ENCODE peak calls at places on chromosomes 2 and 18, in six cellular contexts. T is H1, A is K562, W is HCT116, L is HepG2, C is GM12878. S is an unnamed sample. For H3K4me1, the result is how much of the 10 kb centered on the place peaks cover.

GRCh38 chr18:7233398-7233797 is 2.5 kb downstream of the LRRC30 start:
- DNase-seq in T (no peak), A (no peak), W (no peak), L (no peak), C (no peak), S (no peak)

GRCh38 chr2:96823203-96823602 is 7.1 kb downstream of the CNNM3 start:
- DNase-seq in T (no peak), A (no peak), W (no peak), L (no peak), C (no peak), S (no peak)

GRCh38 chr2:33904801-33905200 is 305.7 kb upstream of the FAM98A start:
- DNase-seq in T (no peak), A (no peak), W (no peak), L (no peak), C (no peak), S (no peak)

GRCh38 chr18:5709476-5710095 is 165.8 kb upstream of the EPB41L3 start:
- DNase-seq in T (no peak), A (no peak), W (no peak), L (no peak), C (no peak), S (no peak)

GRCh38 chr2:43175187-43175490 is 51.3 kb downstream of the ZFP36L2 start:
- DNase-seq in T (no peak), A (no peak), W (no peak), L (no peak), C (no peak), S (no peak)

GRCh38 chr2:9594361-9595063 is 36.3 kb downstream of the YWHAQ start:
- DNase-seq in T (no peak), A (no peak), W (peak), L (peak), C (no peak), S (no peak)

GRCh38 chr18:49843778-49844625 is 30.7 kb upstream of the ACAA2 start:
- DNase-seq in T (no peak), A (no peak), W (no peak), L (no peak), C (no peak), S (no peak)

GRCh38 chr2:146678516-146678915 is 1166.3 kb upstream of the ACVR2A start:
- DNase-seq in T (no peak), A (no peak), W (no peak), L (no peak), C (no peak), S (no peak)

GRCh38 chr2:26457241-26457666 is 20.7 kb downstream of the OTOF start:
- DNase-seq in T (no peak), A (no peak), W (no peak), L (no peak), C (no peak), S (no peak)

GRCh38 chr18:46167971-46168370 is 63.8 kb downstream of the HAUS1 start:
- DNase-seq in T (no peak), A (no peak), W (no peak), L (no peak), C (peak), S (no peak)

GRCh38 chr2:85575739-85576138 is 1.6 kb upstream of the VAMP8 start:
- DNase-seq in T (no peak), A (no peak), W (no peak), L (no peak), C (no peak), S (no peak)

GRCh38 chr2:104853401-104853925 is 452 bp upstream of the POU3F3 start:
- DNase-seq in T (no peak), A (no peak), W (no peak), L (no peak), C (no peak), S (no peak)

GRCh38 chr2:111219734-111220505 is 99.2 kb downstream of the BCL2L11 start:
- DNase-seq in T (no peak), A (no peak), W (no peak), L (no peak), C (no peak), S (no peak)

GRCh38 chr18:12394428-12394827 is 13.3 kb upstream of the PRELID3A start:
- DNase-seq in T (no peak), A (no peak), W (no peak), L (no peak), C (no peak), S (no peak)

GRCh38 chr18:58578835-58579560 is 49.9 kb downstream of the ALPK2 start:
- DNase-seq in T (no peak), A (no peak), W (no peak), L (peak), C (no peak), S (no peak)

GRCh38 chr18:58580078-58580477 is 48.8 kb downstream of the ALPK2 start:
- DNase-seq in T (no peak), A (no peak), W (no peak), L (no peak), C (no peak), S (no peak)

GRCh38 chr18:58579561-58580047 is 49.3 kb downstream of the ALPK2 start:
- DNase-seq in T (no peak), A (no peak), W (no peak), L (peak), C (no peak), S (no peak)

GRCh38 chr18:58580623-58581022 is 48.3 kb downstream of the ALPK2 start:
- DNase-seq in T (no peak), A (no peak), W (no peak), L (no peak), C (no peak), S (peak)

DNA sequence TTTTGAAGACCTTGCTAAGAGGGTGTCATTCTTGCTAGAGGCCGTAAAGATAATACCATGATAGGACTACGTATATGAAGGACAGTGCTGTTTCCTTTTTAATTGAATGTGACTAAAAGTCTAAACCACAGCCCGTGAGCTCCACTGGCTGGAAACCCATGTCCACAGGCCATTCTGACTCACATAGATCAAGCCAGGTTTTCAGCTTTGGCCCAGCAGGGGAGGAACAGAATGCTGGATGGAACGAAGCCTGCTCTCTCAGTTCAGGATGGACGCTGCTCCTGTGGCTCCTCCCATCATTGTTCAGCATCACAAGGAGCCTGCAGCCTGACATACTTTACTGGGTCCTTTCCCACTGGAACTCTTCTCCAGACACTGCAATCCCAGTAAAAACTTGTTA is 47.6 kb downstream of the ALPK2 start:
- DNase-seq in T (no peak), A (no peak), W (peak), L (no peak), C (no peak), S (no peak)
- TF ChIP-seq ZNF274 in T (no peak), A (no peak), W (no peak), L (no peak), C (no peak), S (no peak)

DNA sequence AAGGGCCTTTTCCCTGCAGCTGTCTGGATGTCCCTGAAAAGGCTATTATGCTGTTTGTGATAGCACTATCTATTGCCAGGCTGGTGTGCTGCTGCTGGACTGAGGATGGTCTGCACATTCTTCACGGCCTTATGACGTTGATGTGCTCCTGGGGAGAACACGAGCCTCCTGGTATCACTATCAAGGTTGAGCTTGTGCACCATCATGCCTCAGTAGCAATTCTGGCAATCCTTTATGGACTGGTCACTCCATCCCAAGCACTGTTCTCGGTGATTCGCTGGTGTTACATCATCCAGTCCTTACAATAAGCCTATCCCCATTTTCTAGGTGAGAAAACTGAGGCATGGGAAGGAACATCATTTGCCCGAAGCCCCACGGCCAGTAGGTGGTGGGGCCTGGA is 18.2 kb upstream of the CCBE1 start:
- DNase-seq in T (no peak), A (no peak), W (no peak), L (no peak), C (no peak), S (no peak)
- H3K4me1 ChIP-seq in T (under half), A (under half), W (under half), L (under half), C (under half), S (under half)

GRCh38 chr2:237309416-237309815 is 104.5 kb downstream of the COL6A3 start:
- DNase-seq in T (no peak), A (no peak), W (no peak), L (no peak), C (no peak), S (no peak)
- H3K9ac ChIP-seq in T (no peak), A (no peak), W (no peak), L (no peak), C (no peak), S (no peak)

GRCh38 chr2:242038166-242038927 is 168.8 kb downstream of the RTP5 start:
- DNase-seq in T (no peak), A (no peak), W (no peak), L (peak), C (no peak), S (no peak)
- TF ChIP-seq ZNF274 in T (no peak), A (no peak), W (no peak), L (no peak), C (no peak), S (no peak)

DNA sequence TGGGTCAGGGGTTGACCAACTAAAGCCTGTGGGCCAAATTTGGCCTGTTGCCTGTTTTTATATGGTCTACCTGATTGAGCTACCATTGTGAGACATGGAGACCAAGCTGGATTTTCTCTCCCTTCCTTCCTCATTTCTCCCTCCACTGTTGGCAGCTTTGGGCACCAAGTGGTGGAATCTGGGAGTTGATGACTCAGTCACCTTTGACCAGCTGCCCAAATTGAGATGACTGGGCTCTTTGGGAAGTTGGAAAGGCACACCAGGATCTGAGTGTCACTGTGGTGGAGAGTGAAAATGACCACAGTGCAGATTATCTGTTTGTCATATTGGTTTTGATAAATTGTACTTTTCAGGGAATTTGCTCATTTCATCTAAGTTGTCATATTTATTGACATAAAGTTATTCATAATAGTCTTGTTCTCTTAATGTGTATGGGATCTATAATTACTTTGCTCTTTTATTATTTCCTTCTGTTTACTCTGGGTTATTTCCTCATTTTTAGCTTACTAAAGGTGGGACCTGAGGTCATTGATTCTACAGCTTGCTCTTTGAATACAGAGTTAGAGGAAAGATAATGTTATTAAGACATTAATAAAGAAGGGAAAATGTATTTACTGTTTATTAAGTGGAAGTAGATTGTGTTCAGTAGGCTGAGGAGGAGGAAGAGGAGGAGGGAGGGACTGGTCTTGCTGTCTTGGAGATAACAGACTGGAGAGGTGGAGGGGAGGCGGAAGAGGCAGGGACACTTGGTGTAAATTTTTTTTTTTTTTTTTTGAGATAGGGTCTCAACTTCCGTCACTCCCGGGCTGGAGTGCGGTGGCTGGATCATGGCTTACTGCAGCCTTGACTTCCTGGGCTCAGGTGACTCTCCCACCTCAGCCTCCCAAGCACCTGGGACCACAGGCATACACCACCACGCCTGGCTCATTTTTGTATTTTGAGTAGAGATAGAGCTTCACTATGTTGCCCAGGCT is 31.8 kb downstream of the AGFG1 start:
- DNase-seq in T (no peak), A (peak), W (peak), L (peak), C (no peak), S (no peak)
- H3K4me1 ChIP-seq in T (under half), A (under half), W (half or more), L (under half), C (under half), S (under half)

S was measured in NT2/D1.